ENCODE peak calls at places on chromosomes 6 and 20, in five cellular contexts. B is HepG2, M is K562, C is SK-N-SH, Z is GM12878. N is an unnamed sample.

GRCh38 chr20:34709044-34709835 is 5.1 kb downstream of the TP53INP2 start:
- DNase-seq in B (no peak), M (peak; percentile 86), C (peak; percentile 92), Z (peak; percentile 55), N (no peak)

GRCh38 chr6:142735182-142735581 is 209.8 kb downstream of the HIVEP2 start:
- DNase-seq in B (no peak), M (no peak), C (no peak), Z (no peak), N (no peak)

GRCh38 chr6:10401004-10401536 is 13.8 kb downstream of the TFAP2A start:
- DNase-seq in B (no peak), M (no peak), C (no peak), Z (no peak), N (no peak)

GRCh38 chr6:149909701-149910470 is 12.0 kb upstream of the RAET1E start:
- DNase-seq in B (no peak), M (no peak), C (no peak), Z (no peak), N (no peak)

GRCh38 chr6:123850555-123850954 is 46.9 kb downstream of the NKAIN2 start:
- DNase-seq in B (no peak), M (no peak), C (no peak), Z (no peak), N (no peak)

GRCh38 chr6:164478426-164478825 is 831.0 kb downstream of the C6orf118 start:
- DNase-seq in B (no peak), M (no peak), C (no peak), Z (no peak), N (no peak)

GRCh38 chr6:9140181-9140580 is 704.8 kb upstream of the SLC35B3 start:
- DNase-seq in B (no peak), M (no peak), C (no peak), Z (no peak), N (no peak)

GRCh38 chr6:33160728-33161323 is 31.4 kb downstream of the COL11A2 start:
- DNase-seq in B (no peak), M (peak; percentile 16), C (peak; percentile 21), Z (no peak), N (no peak)

GRCh38 chr6:43496370-43497128 is 13.6 kb downstream of the LRRC73 start:
- DNase-seq in B (peak; percentile 80), M (peak; percentile 87), C (peak; percentile 80), Z (no peak), N (no peak)

GRCh38 chr20:10560681-10561080 is 113.1 kb downstream of the JAG1 start:
- DNase-seq in B (no peak), M (no peak), C (no peak), Z (no peak), N (no peak)

GRCh38 chr6:144351338-144351737 is 66.2 kb downstream of the UTRN start:
- DNase-seq in B (no peak), M (no peak), C (no peak), Z (no peak), N (no peak)

GRCh38 chr20:3771552-3772058 is 4.1 kb upstream of the ADISSP start:
- DNase-seq in B (no peak), M (no peak), C (no peak), Z (no peak), N (no peak)

GRCh38 chr20:13102237-13102636 is 93.5 kb downstream of the SPTLC3 start:
- DNase-seq in B (no peak), M (no peak), C (no peak), Z (no peak), N (no peak)

GRCh38 chr6:5361371-5361770 is 100.1 kb downstream of the FARS2 start:
- DNase-seq in B (no peak), M (no peak), C (no peak), Z (no peak), N (no peak)

GRCh38 chr6:13536796-13537526 is 37.4 kb upstream of the SIRT5 start:
- DNase-seq in B (no peak), M (no peak), C (no peak), Z (no peak), N (no peak)

GRCh38 chr20:51366155-51366886 is 176.2 kb downstream of the NFATC2 start:
- DNase-seq in B (no peak), M (no peak), C (no peak), Z (no peak), N (no peak)

DNA sequence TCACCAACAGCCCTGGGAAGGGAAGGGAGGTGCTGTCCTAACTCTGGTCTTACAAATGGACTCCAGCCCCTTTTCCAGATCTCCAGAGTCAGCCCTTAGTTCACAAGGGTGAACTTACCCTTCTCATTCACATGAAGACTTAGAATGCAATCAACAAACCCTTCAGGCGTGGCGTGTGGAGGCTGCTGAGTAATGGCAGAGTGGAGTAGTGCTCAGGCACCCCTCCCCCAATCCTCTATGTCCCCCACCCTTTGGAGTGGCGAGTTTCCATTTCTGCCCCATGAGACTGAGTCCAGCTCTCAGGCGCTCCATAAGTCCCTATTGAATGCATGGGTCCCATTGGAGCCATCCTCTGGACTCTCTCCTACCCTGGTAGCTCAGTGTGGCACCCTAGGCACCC is 3.3 kb downstream of the SNAI1 start:
- DNase-seq in B (no peak), M (peak; percentile 26), C (no peak), Z (no peak), N (no peak)
- H3K9ac ChIP-seq in B (no peak overlapping the region), M (peak overlapping the region; percentile 85), C (no peak overlapping the region), Z (no peak overlapping the region), N (no peak overlapping the region)

DNA sequence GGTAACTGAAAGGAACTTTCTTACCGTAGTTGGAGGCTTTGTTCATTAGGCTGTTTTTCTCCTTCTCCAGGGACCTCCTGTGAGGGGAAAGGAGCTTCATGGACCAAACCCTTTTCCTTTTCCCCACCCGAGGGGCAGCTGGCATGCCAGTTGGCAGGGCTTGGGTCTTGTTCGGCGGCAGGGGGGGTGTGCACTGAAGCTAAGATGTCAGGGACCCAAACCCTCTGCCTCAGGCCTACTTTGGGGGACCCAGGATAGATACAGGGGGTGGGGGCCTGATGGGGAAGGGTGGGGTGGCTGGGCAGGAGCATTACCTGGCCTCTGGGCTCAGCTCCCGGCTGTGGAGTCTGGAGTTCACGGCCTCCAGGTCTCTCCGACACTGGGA is 14.9 kb downstream of the CCDC167 start:
- DNase-seq in B (no peak), M (no peak), C (no peak), Z (no peak), N (no peak)
- TF ChIP-seq EP300 in B (no peak), M (no peak), C (no peak), Z (no peak), N (no peak)

GRCh38 chr6:16697437-16698162 is 63.7 kb downstream of the ATXN1 start:
- DNase-seq in B (no peak), M (no peak), C (no peak), Z (no peak), N (no peak)
- H3K9ac ChIP-seq in B (no peak overlapping the region), M (no peak overlapping the region), C (no peak overlapping the region), Z (no peak overlapping the region), N (no peak overlapping the region)

DNA sequence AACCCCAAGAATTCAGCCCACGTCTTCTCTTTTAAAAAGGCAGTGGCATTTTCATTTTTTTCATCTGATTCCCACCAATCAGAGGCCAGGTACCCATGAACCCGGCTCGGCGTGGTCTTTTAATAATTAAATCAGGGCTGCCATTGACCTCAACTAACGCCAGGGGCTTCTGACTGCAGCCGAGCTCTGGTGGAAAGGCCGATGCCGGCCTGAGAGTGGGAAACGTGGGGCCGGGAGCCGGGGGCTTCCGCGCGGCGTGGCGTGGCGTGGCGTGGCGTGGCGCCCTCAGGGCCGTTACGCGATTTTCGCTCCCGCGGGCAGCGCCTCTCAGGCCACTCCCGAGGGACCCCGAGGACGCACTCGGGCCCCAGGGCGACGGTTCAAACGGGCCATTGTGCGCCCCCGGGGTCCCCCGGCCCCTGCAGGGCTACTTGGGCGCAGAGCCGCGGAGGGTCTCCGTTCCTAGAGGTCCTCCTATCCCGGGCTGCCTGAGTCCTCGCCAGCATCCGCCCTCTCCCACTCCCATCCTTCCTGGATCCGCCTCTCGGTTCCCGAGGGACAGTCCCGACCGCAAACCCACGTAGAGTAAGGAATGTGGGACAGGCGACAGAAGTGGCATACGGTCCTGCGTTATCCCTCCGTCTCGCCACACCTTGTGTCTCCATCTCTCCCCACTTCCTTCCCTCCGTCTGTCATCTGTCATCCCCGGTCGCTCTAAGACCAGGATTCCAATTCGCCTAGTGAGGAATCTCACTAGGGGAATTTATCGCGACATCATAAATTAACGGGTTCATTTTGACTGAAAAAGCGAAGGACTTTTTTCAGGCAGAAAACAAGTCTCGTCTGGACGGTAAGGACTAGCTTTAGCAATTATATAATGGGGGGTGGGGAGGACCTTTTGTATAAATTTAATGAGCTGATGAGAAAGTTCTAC is 876 bp upstream of the TBPL1 start:
- DNase-seq in B (peak; percentile 77), M (peak; percentile 62), C (peak; percentile 78), Z (no peak), N (no peak)
- TF ChIP-seq EP300 in B (no peak), M (no peak), C (no peak), Z (no peak), N (no peak)

GRCh38 chr6:157144861-157145260 is 178.5 kb downstream of the TMEM242 start:
- DNase-seq in B (no peak), M (no peak), C (no peak), Z (no peak), N (no peak)
- H3K9ac ChIP-seq in B (no peak overlapping the region), M (no peak overlapping the region), C (peak overlapping the region; percentile 38), Z (no peak overlapping the region), N (no peak overlapping the region)

GRCh38 chr6:158474961-158475343 is 84.9 kb upstream of the TMEM181 start:
- DNase-seq in B (peak; percentile 20), M (no peak), C (no peak), Z (no peak), N (no peak)

GRCh38 chr6:158471339-158471738 is 88.6 kb upstream of the TMEM181 start:
- DNase-seq in B (no peak), M (no peak), C (no peak), Z (no peak), N (no peak)

GRCh38 chr6:158472453-158472852 is 87.4 kb upstream of the TMEM181 start:
- DNase-seq in B (no peak), M (no peak), C (peak; percentile 43), Z (no peak), N (no peak)

GRCh38 chr6:158476389-158476788 is 83.5 kb upstream of the TMEM181 start:
- DNase-seq in B (no peak), M (no peak), C (no peak), Z (peak; percentile 45), N (no peak)

DNA sequence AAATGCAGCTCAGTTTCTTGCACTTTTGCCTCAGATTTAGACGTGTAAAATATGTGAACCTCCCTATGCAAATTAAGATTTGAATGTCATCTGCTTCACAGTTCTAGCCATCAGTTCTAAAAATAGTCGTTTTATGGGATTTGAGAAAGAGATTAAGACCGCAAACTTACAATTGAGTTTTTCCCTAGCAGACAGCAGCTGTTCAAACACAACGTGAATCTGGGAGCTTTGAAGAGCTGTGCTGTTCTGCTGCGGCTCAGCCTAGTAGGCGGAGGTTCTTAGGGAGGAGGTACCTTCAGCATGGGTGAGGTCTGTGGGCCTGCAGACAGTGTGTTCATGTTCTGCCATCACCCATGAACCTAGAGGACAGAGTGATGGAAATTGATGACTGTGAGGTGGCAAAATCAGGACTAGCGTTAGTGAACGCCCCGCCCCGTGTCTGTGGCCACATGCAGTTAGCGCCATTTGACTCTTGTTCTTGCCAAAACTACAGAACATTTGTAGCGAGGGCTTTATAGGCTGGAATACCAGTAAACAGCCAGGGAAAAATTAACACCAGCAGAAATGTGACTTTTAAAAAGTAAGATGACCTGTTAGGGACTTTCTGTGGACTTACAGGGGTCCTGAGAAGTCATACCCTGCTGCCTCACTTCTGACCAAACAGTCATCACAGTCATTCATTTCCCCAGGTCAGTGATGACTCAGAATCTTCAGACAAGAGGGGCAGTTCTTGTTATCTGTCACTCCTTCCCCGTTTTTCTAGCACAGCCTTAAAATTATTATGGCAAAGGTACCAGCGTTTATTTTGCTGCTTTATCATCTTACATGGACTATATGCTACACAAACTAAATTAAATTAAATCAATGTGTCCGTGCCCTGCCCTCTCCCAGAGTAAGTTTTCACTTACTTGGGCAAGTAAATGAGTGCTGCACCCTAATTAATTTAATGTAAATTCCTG is 84.3 kb upstream of the TMEM181 start:
- DNase-seq in B (no peak), M (peak; percentile 40), C (no peak), Z (peak; percentile 88), N (no peak)
- TF ChIP-seq EP300 in B (no peak), M (no peak), C (no peak), Z (peak; percentile 94), N (no peak)

GRCh38 chr6:151043944-151044343 is 178.4 kb downstream of the MTHFD1L start:
- DNase-seq in B (no peak), M (no peak), C (no peak), Z (no peak), N (no peak)
- H3K9ac ChIP-seq in B (peak overlapping the region; percentile 45), M (no peak overlapping the region), C (peak overlapping the region; percentile 76), Z (no peak overlapping the region), N (no peak overlapping the region)

N was measured in H1.